ENCODE peak calls at places on chromosomes 16 and 17, in four cellular contexts. N is stimulated activated CD4-positive, alpha-beta T cell treated with anti-CD3 and anti-CD28 coated beads, Interleukin-1b, Interleukin-23, amount 100 ng/mL, for 1 hour; M is aorta; Z is iPS-NIHi11. V is an unnamed sample.

GRCh38 chr16:87375426-87376135 is 8.0 kb downstream of the FBXO31 start:
- DNase-seq in N (no peak), M (peak), Z (no peak), V (no peak)

GRCh38 chr16:50821586-50821985 is 79.7 kb downstream of the CYLD start:
- DNase-seq in N (no peak), M (no peak), Z (no peak), V (no peak)

GRCh38 chr16:35210681-35211433 is 1751.4 kb downstream of the TP53TG3F start:
- DNase-seq in N (no peak), M (no peak), Z (no peak), V (no peak)

GRCh38 chr16:1497014-1497598 is 3.9 kb downstream of the TELO2 start:
- DNase-seq in N (no peak), M (peak), Z (no peak), V (no peak)

GRCh38 chr17:74523308-74523707 is 8.0 kb downstream of the CD300LB start:
- DNase-seq in N (no peak), M (no peak), Z (no peak), V (no peak)

GRCh38 chr16:2783581-2784375 is 3.6 kb downstream of the PRSS33 start:
- DNase-seq in N (no peak), M (peak), Z (no peak), V (no peak)

GRCh38 chr16:48537275-48537674 is 72.7 kb downstream of the N4BP1 start:
- DNase-seq in N (no peak), M (no peak), Z (no peak), V (no peak)

GRCh38 chr17:2689411-2690164 is 22.0 kb downstream of the CLUH start:
- DNase-seq in N (no peak), M (peak), Z (peak), V (no peak)

GRCh38 chr16:31242197-31242596 is 17.6 kb upstream of the ITGAM start:
- DNase-seq in N (no peak), M (no peak), Z (no peak), V (no peak)

GRCh38 chr16:69397821-69398521 is 12.2 kb upstream of the TERF2 start:
- DNase-seq in N (no peak), M (no peak), Z (peak), V (no peak)

GRCh38 chr17:50149425-50150353 is 788 bp downstream of the PPP1R9B start:
- DNase-seq in N (no peak), M (peak), Z (peak), V (no peak)

GRCh38 chr16:85174871-85175723 is 62.8 kb upstream of the CIBAR2 start:
- DNase-seq in N (no peak), M (no peak), Z (no peak), V (no peak)

GRCh38 chr17:48548687-48549621 is 4.0 kb upstream of the HOXB2 start:
- DNase-seq in N (no peak), M (no peak), Z (no peak), V (no peak)

GRCh38 chr17:45431531-45432404 is 902 bp downstream of the ARHGAP27 start:
- DNase-seq in N (peak), M (peak), Z (peak), V (no peak)

GRCh38 chr16:4103741-4104140 is 12.5 kb downstream of the ADCY9 start:
- DNase-seq in N (no peak), M (peak), Z (no peak), V (no peak)

GRCh38 chr17:34242553-34242952 is 12.5 kb upstream of the CCL2 start:
- DNase-seq in N (no peak), M (no peak), Z (no peak), V (no peak)

GRCh38 chr17:74608511-74608910 is 15.0 kb downstream of the CD300E start:
- DNase-seq in N (no peak), M (no peak), Z (no peak), V (no peak)

GRCh38 chr17:51258756-51259573 is 884 bp downstream of the MBTD1 start:
- DNase-seq in N (no peak), M (no peak), Z (peak), V (no peak)

GRCh38 chr17:27743288-27743885 is 56.9 kb downstream of the NOS2 start:
- DNase-seq in N (no peak), M (no peak), Z (no peak), V (no peak)

GRCh38 chr16:66270333-66270927 is 96.1 kb upstream of the CDH5 start:
- DNase-seq in N (peak), M (peak), Z (peak), V (no peak)

GRCh38 chr16:569445-570254 is at the start of gene PIGQ:
- DNase-seq in N (peak), M (peak), Z (peak), V (no peak)

GRCh38 chr17:13561606-13562270 is 40.0 kb downstream of the HS3ST3A1 start:
- DNase-seq in N (no peak), M (no peak), Z (peak), V (no peak)

GRCh38 chr17:13351046-13351445 is 250.7 kb downstream of the HS3ST3A1 start:
- DNase-seq in N (no peak), M (no peak), Z (no peak), V (no peak)

V was measured in cortex of kidney.